ENCODE peak calls at places on chromosomes 1 and 21, in seven cellular contexts. One of them, this sample, is unnamed.

GRCh38 chr1:145878724-145879123 is 6.9 kb downstream of the ANKRD35 start:
- DNase-seq in AG04450: no peak
- DNase-seq in upper lobe of right lung: no peak
- DNase-seq in uterus: no peak
- DNase-seq in spleen: no peak
- DNase-seq in naive thymus-derived CD4-positive, alpha-beta T cell: no peak
- DNase-seq in left lung: no peak
- DNase-seq in this sample: no peak

GRCh38 chr1:50454911-50455310 is 31.7 kb upstream of the DMRTA2 start:
- DNase-seq in uterus: no peak
- DNase-seq in AG04450: no peak
- DNase-seq in left lung: no peak
- DNase-seq in upper lobe of right lung: no peak
- DNase-seq in spleen: no peak
- DNase-seq in naive thymus-derived CD4-positive, alpha-beta T cell: no peak
- DNase-seq in this sample: no peak

GRCh38 chr1:222665964-222666363 is 46.3 kb downstream of the AIDA start:
- DNase-seq in uterus: no peak
- DNase-seq in AG04450: no peak
- DNase-seq in upper lobe of right lung: no peak
- DNase-seq in naive thymus-derived CD4-positive, alpha-beta T cell: no peak
- DNase-seq in spleen: no peak
- DNase-seq in left lung: no peak
- DNase-seq in this sample: no peak

GRCh38 chr1:41438711-41439110 is 45.8 kb downstream of the EDN2 start:
- DNase-seq in uterus: no peak
- DNase-seq in left lung: no peak
- DNase-seq in AG04450: no peak
- DNase-seq in spleen: no peak
- DNase-seq in naive thymus-derived CD4-positive, alpha-beta T cell: no peak
- DNase-seq in upper lobe of right lung: no peak
- DNase-seq in this sample: no peak

GRCh38 chr1:52552236-52552504 is 722 bp downstream of the TUT4 start:
- DNase-seq in upper lobe of right lung: no peak
- DNase-seq in naive thymus-derived CD4-positive, alpha-beta T cell: peak
- DNase-seq in uterus: peak
- DNase-seq in spleen: peak
- DNase-seq in left lung: no peak
- DNase-seq in AG04450: peak
- DNase-seq in this sample: peak

GRCh38 chr1:211543003-211543402 is 36.0 kb downstream of the SLC30A1 start:
- DNase-seq in left lung: no peak
- DNase-seq in spleen: peak
- DNase-seq in upper lobe of right lung: no peak
- DNase-seq in AG04450: no peak
- DNase-seq in naive thymus-derived CD4-positive, alpha-beta T cell: no peak
- DNase-seq in uterus: no peak
- DNase-seq in this sample: no peak

GRCh38 chr1:202016022-202016624 is 5.7 kb downstream of the ELF3 start:
- DNase-seq in upper lobe of right lung: no peak
- DNase-seq in left lung: no peak
- DNase-seq in uterus: no peak
- DNase-seq in naive thymus-derived CD4-positive, alpha-beta T cell: no peak
- DNase-seq in spleen: no peak
- DNase-seq in AG04450: peak
- DNase-seq in this sample: no peak

GRCh38 chr1:25837253-25837875 is 17.6 kb downstream of the MTFR1L start:
- DNase-seq in spleen: no peak
- DNase-seq in naive thymus-derived CD4-positive, alpha-beta T cell: no peak
- DNase-seq in upper lobe of right lung: no peak
- DNase-seq in AG04450: no peak
- DNase-seq in left lung: no peak
- DNase-seq in uterus: no peak
- DNase-seq in this sample: peak

GRCh38 chr21:27536319-27536718 is 569.4 kb upstream of the ADAMTS5 start:
- DNase-seq in upper lobe of right lung: no peak
- DNase-seq in left lung: no peak
- DNase-seq in naive thymus-derived CD4-positive, alpha-beta T cell: no peak
- DNase-seq in uterus: no peak
- DNase-seq in spleen: no peak
- DNase-seq in AG04450: peak
- DNase-seq in this sample: no peak

GRCh38 chr1:63935148-63935547 is 161.3 kb downstream of the ROR1 start:
- DNase-seq in left lung: no peak
- DNase-seq in uterus: no peak
- DNase-seq in naive thymus-derived CD4-positive, alpha-beta T cell: no peak
- DNase-seq in spleen: no peak
- DNase-seq in AG04450: no peak
- DNase-seq in upper lobe of right lung: no peak
- DNase-seq in this sample: peak

GRCh38 chr1:226903819-226904710 is 33.6 kb downstream of the PSEN2 start:
- DNase-seq in uterus: peak
- DNase-seq in left lung: no peak
- DNase-seq in naive thymus-derived CD4-positive, alpha-beta T cell: no peak
- DNase-seq in AG04450: peak
- DNase-seq in upper lobe of right lung: no peak
- DNase-seq in spleen: no peak
- DNase-seq in this sample: no peak

GRCh38 chr1:19504796-19505693 is 19.7 kb upstream of the CAPZB start:
- DNase-seq in uterus: peak
- DNase-seq in AG04450: peak
- DNase-seq in naive thymus-derived CD4-positive, alpha-beta T cell: no peak
- DNase-seq in upper lobe of right lung: no peak
- DNase-seq in left lung: no peak
- DNase-seq in spleen: no peak
- DNase-seq in this sample: no peak

GRCh38 chr21:46066843-46067331 is 31.0 kb upstream of the COL6A2 start:
- DNase-seq in spleen: no peak
- DNase-seq in naive thymus-derived CD4-positive, alpha-beta T cell: no peak
- DNase-seq in AG04450: no peak
- DNase-seq in uterus: peak
- DNase-seq in left lung: peak
- DNase-seq in upper lobe of right lung: peak
- DNase-seq in this sample: no peak

GRCh38 chr1:99659755-99660210 is 13.9 kb downstream of the PALMD start:
- DNase-seq in left lung: no peak
- DNase-seq in upper lobe of right lung: no peak
- DNase-seq in AG04450: no peak
- DNase-seq in uterus: no peak
- DNase-seq in spleen: no peak
- DNase-seq in naive thymus-derived CD4-positive, alpha-beta T cell: no peak
- DNase-seq in this sample: peak

GRCh38 chr1:107464827-107465226 is 324.0 kb downstream of the NTNG1 start:
- DNase-seq in spleen: no peak
- DNase-seq in upper lobe of right lung: no peak
- DNase-seq in AG04450: no peak
- DNase-seq in uterus: no peak
- DNase-seq in naive thymus-derived CD4-positive, alpha-beta T cell: no peak
- DNase-seq in left lung: no peak
- DNase-seq in this sample: no peak

GRCh38 chr1:155591770-155592169 is 18.2 kb upstream of the MSTO1 start:
- DNase-seq in spleen: no peak
- DNase-seq in AG04450: no peak
- DNase-seq in upper lobe of right lung: no peak
- DNase-seq in uterus: peak
- DNase-seq in naive thymus-derived CD4-positive, alpha-beta T cell: no peak
- DNase-seq in left lung: no peak
- DNase-seq in this sample: peak

GRCh38 chr1:34590211-34590623 is 164.6 kb upstream of the GJB5 start:
- DNase-seq in upper lobe of right lung: no peak
- DNase-seq in AG04450: no peak
- DNase-seq in left lung: no peak
- DNase-seq in spleen: no peak
- DNase-seq in naive thymus-derived CD4-positive, alpha-beta T cell: no peak
- DNase-seq in uterus: no peak
- DNase-seq in this sample: peak

GRCh38 chr1:228307218-228308023 is 99.2 kb downstream of the TRIM11 start:
- DNase-seq in left lung: peak
- DNase-seq in AG04450: no peak
- DNase-seq in naive thymus-derived CD4-positive, alpha-beta T cell: no peak
- DNase-seq in uterus: no peak
- DNase-seq in upper lobe of right lung: peak
- DNase-seq in spleen: peak
- DNase-seq in this sample: no peak

GRCh38 chr1:230891413-230891812 is 23.1 kb upstream of the C1orf198 start:
- DNase-seq in left lung: no peak
- DNase-seq in AG04450: no peak
- DNase-seq in uterus: no peak
- DNase-seq in naive thymus-derived CD4-positive, alpha-beta T cell: no peak
- DNase-seq in upper lobe of right lung: no peak
- DNase-seq in spleen: no peak
- DNase-seq in this sample: peak

GRCh38 chr1:201269900-201270410 is 13.4 kb upstream of the PKP1 start:
- DNase-seq in uterus: no peak
- DNase-seq in left lung: no peak
- DNase-seq in naive thymus-derived CD4-positive, alpha-beta T cell: no peak
- DNase-seq in AG04450: no peak
- DNase-seq in upper lobe of right lung: no peak
- DNase-seq in spleen: peak
- DNase-seq in this sample: no peak

GRCh38 chr21:31203371-31204054 is 140.5 kb downstream of the TIAM1 start:
- DNase-seq in spleen: no peak
- DNase-seq in left lung: no peak
- DNase-seq in upper lobe of right lung: no peak
- DNase-seq in naive thymus-derived CD4-positive, alpha-beta T cell: no peak
- DNase-seq in uterus: no peak
- DNase-seq in AG04450: no peak
- DNase-seq in this sample: no peak

GRCh38 chr21:31198575-31198974 is 145.5 kb downstream of the TIAM1 start:
- DNase-seq in upper lobe of right lung: no peak
- DNase-seq in spleen: no peak
- DNase-seq in left lung: no peak
- DNase-seq in AG04450: peak
- DNase-seq in uterus: no peak
- DNase-seq in naive thymus-derived CD4-positive, alpha-beta T cell: no peak
- DNase-seq in this sample: peak

GRCh38 chr21:31201144-31201543 is 142.9 kb downstream of the TIAM1 start:
- DNase-seq in upper lobe of right lung: no peak
- DNase-seq in AG04450: no peak
- DNase-seq in left lung: no peak
- DNase-seq in uterus: no peak
- DNase-seq in spleen: no peak
- DNase-seq in naive thymus-derived CD4-positive, alpha-beta T cell: no peak
- DNase-seq in this sample: no peak

GRCh38 chr21:31204801-31205200 is 139.3 kb downstream of the TIAM1 start:
- DNase-seq in naive thymus-derived CD4-positive, alpha-beta T cell: no peak
- DNase-seq in uterus: no peak
- DNase-seq in spleen: no peak
- DNase-seq in upper lobe of right lung: no peak
- DNase-seq in left lung: no peak
- DNase-seq in AG04450: no peak
- DNase-seq in this sample: no peak

GRCh38 chr21:31201548-31201947 is 142.5 kb downstream of the TIAM1 start:
- DNase-seq in spleen: no peak
- DNase-seq in uterus: no peak
- DNase-seq in naive thymus-derived CD4-positive, alpha-beta T cell: no peak
- DNase-seq in upper lobe of right lung: no peak
- DNase-seq in AG04450: no peak
- DNase-seq in left lung: no peak
- DNase-seq in this sample: no peak
- H3K27ac ChIP-seq in spleen: no peak
- H3K27ac ChIP-seq in uterus: no peak
- H3K27ac ChIP-seq in naive thymus-derived CD4-positive, alpha-beta T cell: no peak
- H3K27ac ChIP-seq in upper lobe of right lung: peak
- H3K27ac ChIP-seq in AG04450: no peak
- H3K27ac ChIP-seq in left lung: peak
- H3K27ac ChIP-seq in this sample: no peak

GRCh38 chr1:154301582-154301981 is 19.3 kb upstream of the AQP10 start:
- DNase-seq in left lung: no peak
- DNase-seq in uterus: no peak
- DNase-seq in upper lobe of right lung: no peak
- DNase-seq in naive thymus-derived CD4-positive, alpha-beta T cell: no peak
- DNase-seq in AG04450: no peak
- DNase-seq in spleen: no peak
- DNase-seq in this sample: no peak
- H3K27ac ChIP-seq in left lung: no peak
- H3K27ac ChIP-seq in uterus: no peak
- H3K27ac ChIP-seq in upper lobe of right lung: no peak
- H3K27ac ChIP-seq in naive thymus-derived CD4-positive, alpha-beta T cell: no peak
- H3K27ac ChIP-seq in AG04450: no peak
- H3K27ac ChIP-seq in spleen: no peak
- H3K27ac ChIP-seq in this sample: no peak

DNA sequence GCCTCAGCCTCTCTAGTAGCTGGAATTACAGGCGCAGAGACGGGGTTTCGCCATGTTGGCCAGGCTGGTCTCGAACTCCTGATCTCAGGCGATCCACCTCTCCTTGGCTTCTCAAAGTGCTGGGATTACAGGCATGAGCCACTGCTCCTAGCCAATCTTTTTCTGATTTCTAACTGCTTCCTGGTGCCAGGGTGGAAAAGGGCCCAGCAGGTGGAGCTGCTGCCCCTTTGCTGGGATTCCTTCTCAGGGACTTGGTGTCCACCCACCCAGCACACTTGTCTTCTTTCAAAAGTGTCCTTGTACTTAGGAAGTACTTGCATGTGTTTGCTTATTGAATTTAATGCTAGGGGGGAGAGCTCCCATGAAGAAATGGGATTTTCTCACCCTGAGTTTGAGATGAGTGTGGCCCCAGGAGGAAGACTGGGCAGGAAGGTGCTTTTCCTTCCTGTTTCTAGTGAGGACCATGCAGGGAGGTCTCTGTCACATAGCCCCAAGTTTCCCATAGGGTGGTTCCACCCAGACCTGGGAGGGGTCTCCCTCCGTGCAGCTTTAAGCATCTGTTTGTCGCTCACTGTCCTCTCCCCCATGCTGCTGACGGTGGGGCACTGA is 14.2 kb downstream of the UTP11 start:
- DNase-seq in upper lobe of right lung: peak
- DNase-seq in left lung: no peak
- DNase-seq in spleen: no peak
- DNase-seq in AG04450: no peak
- DNase-seq in naive thymus-derived CD4-positive, alpha-beta T cell: no peak
- DNase-seq in uterus: no peak
- DNase-seq in this sample: peak
- H3K27ac ChIP-seq in upper lobe of right lung: no peak
- H3K27ac ChIP-seq in left lung: no peak
- H3K27ac ChIP-seq in spleen: no peak
- H3K27ac ChIP-seq in AG04450: no peak
- H3K27ac ChIP-seq in naive thymus-derived CD4-positive, alpha-beta T cell: no peak
- H3K27ac ChIP-seq in uterus: no peak
- H3K27ac ChIP-seq in this sample: peak

GRCh38 chr1:234713440-234713839 is 103.5 kb upstream of the IRF2BP2 start:
- DNase-seq in AG04450: no peak
- DNase-seq in upper lobe of right lung: no peak
- DNase-seq in naive thymus-derived CD4-positive, alpha-beta T cell: no peak
- DNase-seq in left lung: no peak
- DNase-seq in spleen: no peak
- DNase-seq in uterus: no peak
- DNase-seq in this sample: no peak

GRCh38 chr1:234716907-234717375 is 107.0 kb upstream of the IRF2BP2 start:
- DNase-seq in left lung: no peak
- DNase-seq in upper lobe of right lung: no peak
- DNase-seq in naive thymus-derived CD4-positive, alpha-beta T cell: no peak
- DNase-seq in AG04450: no peak
- DNase-seq in spleen: no peak
- DNase-seq in uterus: no peak
- DNase-seq in this sample: no peak

GRCh38 chr1:234713859-234714258 is 103.9 kb upstream of the IRF2BP2 start:
- DNase-seq in naive thymus-derived CD4-positive, alpha-beta T cell: no peak
- DNase-seq in uterus: no peak
- DNase-seq in left lung: no peak
- DNase-seq in AG04450: no peak
- DNase-seq in upper lobe of right lung: no peak
- DNase-seq in spleen: no peak
- DNase-seq in this sample: no peak

GRCh38 chr1:234712891-234713305 is 102.9 kb upstream of the IRF2BP2 start:
- DNase-seq in left lung: no peak
- DNase-seq in uterus: no peak
- DNase-seq in naive thymus-derived CD4-positive, alpha-beta T cell: no peak
- DNase-seq in AG04450: no peak
- DNase-seq in spleen: no peak
- DNase-seq in upper lobe of right lung: no peak
- DNase-seq in this sample: no peak

GRCh38 chr1:234715252-234715945 is 105.4 kb upstream of the IRF2BP2 start:
- DNase-seq in naive thymus-derived CD4-positive, alpha-beta T cell: no peak
- DNase-seq in upper lobe of right lung: no peak
- DNase-seq in AG04450: no peak
- DNase-seq in left lung: no peak
- DNase-seq in spleen: no peak
- DNase-seq in uterus: no peak
- DNase-seq in this sample: no peak
- H3K27ac ChIP-seq in naive thymus-derived CD4-positive, alpha-beta T cell: no peak
- H3K27ac ChIP-seq in upper lobe of right lung: no peak
- H3K27ac ChIP-seq in AG04450: no peak
- H3K27ac ChIP-seq in left lung: no peak
- H3K27ac ChIP-seq in spleen: no peak
- H3K27ac ChIP-seq in uterus: peak
- H3K27ac ChIP-seq in this sample: no peak

This sample was measured in RWPE1.